ENCODE peak calls at places on chromosome 1, in nine cellular contexts. B is fibroblast of pulmonary artery; W is foreskin keratinocyte; F is progenitor cell of endocrine pancreas; N is astrocyte of the cerebellum; J is nephron progenitor cell; L is ovary; Q is AG10803; G is activated CD8-positive, alpha-beta T cell treated with anti-CD3 and anti-CD28 coated beads for 36 hours. K is an unnamed sample.

GRCh38 chr1:206734499-206735142 is 36.0 kb upstream of the IL19 start:
- DNase-seq in J (peak), N (no peak), B (peak), Q (peak), W (no peak), F (peak), G (peak), L (peak), K (peak)

GRCh38 chr1:111582016-111582415 is 37.6 kb upstream of the RAP1A start:
- DNase-seq in W (no peak), B (no peak), J (no peak), F (no peak), L (no peak), G (no peak), N (no peak), Q (no peak), K (no peak)

GRCh38 chr1:171405391-171405714 is 80.0 kb upstream of the PRRC2C start:
- DNase-seq in Q (no peak), J (no peak), W (no peak), L (no peak), G (no peak), N (no peak), B (no peak), F (no peak), K (no peak)

GRCh38 chr1:121516279-121516967 is 331.6 kb downstream of the SRGAP2C start:
- DNase-seq in Q (no peak), B (no peak), W (no peak), J (no peak), F (no peak), G (peak), L (no peak), N (no peak), K (no peak)

GRCh38 chr1:16153999-16154673 is 1.7 kb downstream of the EPHA2 start:
- DNase-seq in Q (no peak), J (no peak), L (no peak), N (no peak), G (no peak), B (no peak), F (no peak), W (no peak), K (no peak)

GRCh38 chr1:196467230-196467629 is 141.0 kb downstream of the KCNT2 start:
- DNase-seq in W (peak), F (no peak), N (no peak), B (no peak), G (no peak), Q (peak), J (no peak), L (no peak), K (no peak)

GRCh38 chr1:179036844-179037465 is 11.3 kb downstream of the FAM20B start:
- DNase-seq in Q (peak), W (no peak), J (no peak), F (no peak), B (no peak), N (no peak), L (no peak), G (peak), K (peak)

GRCh38 chr1:173122958-173123852 is 72.5 kb upstream of the TNFSF18 start:
- DNase-seq in Q (peak), L (peak), G (no peak), J (no peak), F (no peak), N (peak), B (peak), W (peak), K (no peak)

GRCh38 chr1:172723251-172723650 is 64.3 kb downstream of the FASLG start:
- DNase-seq in J (no peak), N (no peak), G (no peak), Q (peak), W (no peak), L (no peak), B (peak), F (no peak), K (no peak)

GRCh38 chr1:218711884-218712674 is 366.9 kb downstream of the TGFB2 start:
- DNase-seq in N (no peak), B (peak), Q (peak), J (no peak), W (peak), F (no peak), L (no peak), G (no peak), K (no peak)

GRCh38 chr1:40979241-40980067 is at the start of gene CTPS1:
- DNase-seq in W (peak), N (peak), Q (peak), B (peak), L (peak), F (peak), J (peak), G (peak), K (peak)

GRCh38 chr1:45205910-45206721 is at the start of gene ZSWIM5:
- DNase-seq in N (no peak), J (peak), W (no peak), B (peak), G (peak), Q (peak), L (peak), F (peak), K (peak)

GRCh38 chr1:168512864-168513595 is 30.8 kb downstream of the XCL2 start:
- DNase-seq in N (no peak), J (no peak), B (no peak), G (peak), F (no peak), Q (no peak), W (no peak), L (no peak), K (no peak)

GRCh38 chr1:17112076-17112475 is 7.2 kb downstream of the PADI2 start:
- DNase-seq in J (no peak), W (no peak), F (no peak), Q (no peak), L (no peak), N (no peak), G (no peak), B (no peak), K (no peak)

GRCh38 chr1:75908717-75909152 is 23.5 kb downstream of the ASB17 start:
- DNase-seq in Q (peak), G (no peak), L (no peak), W (peak), N (peak), F (no peak), J (peak), B (peak), K (peak)

GRCh38 chr1:55912438-55912837 is 666.9 kb downstream of the PLPP3 start:
- DNase-seq in Q (no peak), L (no peak), G (no peak), W (no peak), N (no peak), B (no peak), J (no peak), F (no peak), K (no peak)

DNA sequence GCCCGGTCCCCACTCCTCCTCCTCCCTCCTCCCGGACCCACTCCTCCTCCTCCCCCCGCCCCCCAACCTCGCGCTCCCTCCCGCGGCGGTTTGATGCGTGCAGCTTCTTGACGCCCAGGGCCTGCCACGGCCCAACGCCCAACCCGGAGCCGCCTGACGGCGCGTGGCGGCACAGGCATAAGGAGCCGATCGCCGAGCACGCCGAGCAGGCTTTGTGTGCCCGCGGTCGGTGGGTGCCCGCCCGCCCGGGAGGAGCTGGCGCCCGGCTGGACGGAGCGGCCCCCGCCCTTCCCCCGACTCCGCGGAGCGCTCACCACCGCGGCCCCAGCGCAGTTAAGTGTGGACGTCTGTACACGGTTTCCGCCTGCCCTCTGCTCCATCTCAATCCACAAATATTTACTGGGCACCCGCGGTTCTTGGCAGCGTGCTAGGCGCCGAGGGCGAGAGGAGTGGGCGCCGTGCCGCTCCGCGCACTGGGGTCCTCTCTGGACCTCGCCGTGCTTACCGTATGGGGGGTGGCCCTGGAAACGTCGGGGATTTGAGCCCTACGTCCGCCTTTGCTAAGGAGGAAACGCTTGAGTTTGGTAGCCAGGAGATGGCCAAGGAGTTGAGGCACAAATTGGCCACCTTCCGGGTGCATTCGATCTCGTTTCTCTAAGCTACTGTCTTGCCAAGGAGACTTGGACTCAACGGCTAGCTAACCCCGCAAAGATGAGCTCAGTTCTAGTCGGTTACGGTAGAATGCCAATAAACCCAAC is 428 bp upstream of the HDGF start:
- DNase-seq in Q (peak), W (peak), N (peak), J (peak), G (peak), F (peak), L (peak), B (peak), K (peak)
- TF ChIP-seq CTCF in Q (peak), W (peak), N (no peak), J (no peak), G (no peak), F (no peak), L (no peak), B (no peak), K (no peak)

GRCh38 chr1:34549199-34549598 is 205.6 kb upstream of the GJB5 start:
- DNase-seq in W (no peak), B (no peak), L (no peak), J (peak), N (no peak), G (peak), F (peak), Q (no peak), K (no peak)

GRCh38 chr1:34547043-34547674 is 207.7 kb upstream of the GJB5 start:
- DNase-seq in B (no peak), L (no peak), W (no peak), G (no peak), J (no peak), Q (peak), N (no peak), F (no peak), K (no peak)
- TF ChIP-seq CTCF in B (no peak), L (no peak), W (peak), G (no peak), J (peak), Q (peak), N (no peak), F (peak), K (no peak)

GRCh38 chr1:210568631-210569030 is 239.9 kb downstream of the HHAT start:
- DNase-seq in B (no peak), G (no peak), Q (no peak), F (no peak), J (no peak), L (no peak), N (no peak), W (no peak), K (no peak)

GRCh38 chr1:210570116-210570515 is 241.4 kb downstream of the HHAT start:
- DNase-seq in G (no peak), B (no peak), W (no peak), J (no peak), N (no peak), Q (no peak), L (no peak), F (no peak), K (no peak)

DNA sequence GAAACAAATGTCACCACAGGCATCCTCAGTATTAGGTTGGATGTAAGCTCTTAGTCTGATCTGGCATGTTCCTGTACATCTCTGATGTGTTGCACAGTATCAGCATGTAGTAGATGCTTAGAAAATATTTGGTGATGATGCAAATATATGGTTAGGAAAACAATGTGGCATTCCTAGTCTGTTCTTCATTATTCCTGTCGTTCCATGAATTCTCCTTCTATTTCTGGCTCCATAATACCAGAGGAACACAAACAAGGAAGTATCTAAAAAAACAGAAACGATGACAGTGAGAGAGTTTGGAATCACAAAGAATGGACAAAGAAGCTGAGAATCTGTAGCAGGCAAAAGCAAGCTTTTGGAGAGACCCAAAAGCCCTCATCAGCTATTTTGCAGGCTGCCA is 236.6 kb downstream of the HHAT start:
- DNase-seq in B (no peak), L (no peak), Q (peak), W (no peak), J (no peak), F (no peak), G (no peak), N (no peak), K (no peak)
- TF ChIP-seq CTCF in B (no peak), L (no peak), Q (no peak), W (no peak), J (no peak), F (no peak), G (no peak), N (no peak), K (no peak)

GRCh38 chr1:229002451-229002960 is 267.2 kb downstream of the RHOU start:
- DNase-seq in J (no peak), W (no peak), L (no peak), G (no peak), N (no peak), Q (no peak), B (no peak), F (no peak), K (no peak)
- TF ChIP-seq CTCF in J (no peak), W (no peak), L (no peak), G (no peak), N (no peak), Q (no peak), B (no peak), F (no peak), K (no peak)

DNA sequence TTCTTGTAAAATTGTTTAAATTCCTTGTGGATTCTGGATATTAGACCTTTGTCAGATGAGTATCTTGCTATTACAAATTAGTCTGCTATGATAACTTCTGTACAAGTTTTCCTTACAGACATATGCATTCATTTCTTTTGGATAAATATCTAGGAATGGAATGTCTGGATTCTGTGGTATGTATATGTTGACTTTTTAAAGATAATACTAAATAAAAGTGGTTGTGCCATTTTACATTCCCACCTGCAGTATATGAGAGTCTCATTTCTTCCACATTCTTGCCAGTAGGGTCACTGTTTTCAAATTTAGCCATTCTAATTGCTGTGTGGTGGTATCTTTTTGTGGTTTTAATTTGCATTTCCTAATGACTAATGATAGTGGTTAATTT is 53.9 kb downstream of the SYDE2 start:
- DNase-seq in G (no peak), F (no peak), Q (peak), B (peak), L (no peak), N (no peak), W (peak), J (no peak), K (no peak)
- TF ChIP-seq CTCF in G (no peak), F (peak), Q (peak), B (peak), L (no peak), N (no peak), W (peak), J (no peak), K (no peak)

GRCh38 chr1:63014267-63014666 is 230.3 kb downstream of the ATG4C start:
- DNase-seq in J (no peak), B (no peak), Q (no peak), W (no peak), L (no peak), N (no peak), G (no peak), F (no peak), K (no peak)

GRCh38 chr1:63012339-63012738 is 228.4 kb downstream of the ATG4C start:
- DNase-seq in B (peak), G (no peak), J (no peak), N (no peak), L (peak), F (no peak), W (no peak), Q (peak), K (no peak)

GRCh38 chr1:63005812-63006211 is 221.9 kb downstream of the ATG4C start:
- DNase-seq in B (no peak), N (no peak), L (no peak), J (no peak), Q (no peak), G (no peak), W (no peak), F (no peak), K (no peak)

DNA sequence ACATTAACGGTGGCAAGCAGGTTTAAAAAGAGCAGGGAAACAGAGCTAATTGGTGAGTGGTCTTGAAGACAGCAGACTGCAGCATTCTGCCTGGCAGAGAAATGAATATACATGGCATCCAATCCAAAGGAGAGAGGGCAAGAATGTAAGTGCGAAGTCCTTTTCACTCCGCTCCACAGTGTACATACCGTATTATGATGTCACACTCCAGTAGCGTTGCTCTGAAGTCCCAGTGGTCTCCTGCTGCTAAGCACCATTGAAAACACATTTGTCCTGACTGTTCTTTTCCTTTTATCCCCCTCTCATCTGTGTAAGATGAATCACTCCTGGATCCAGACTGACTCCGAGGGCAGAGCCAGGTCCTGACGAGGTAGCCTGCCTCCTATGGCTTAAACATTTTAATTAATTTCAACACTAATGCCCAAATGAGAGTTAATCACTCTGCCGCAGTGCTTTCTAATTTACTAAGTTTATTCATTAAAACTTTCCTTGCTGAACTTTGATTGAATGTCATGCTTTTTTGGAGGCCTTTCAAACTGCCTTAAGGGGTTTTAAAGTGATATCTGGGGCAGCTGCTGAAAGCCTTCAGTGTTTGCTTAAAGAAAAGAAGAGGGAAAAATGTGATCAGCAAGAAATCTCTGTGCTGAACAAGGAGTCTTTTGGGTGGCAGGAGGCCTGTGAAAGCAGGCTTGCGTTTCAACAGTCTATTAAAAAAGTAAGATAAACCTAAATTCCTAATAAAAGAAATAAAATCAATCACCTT is 227.1 kb downstream of the ATG4C start:
- DNase-seq in B (no peak), Q (no peak), J (no peak), F (no peak), G (no peak), W (no peak), N (peak), L (no peak), K (no peak)
- TF ChIP-seq CTCF in B (no peak), Q (no peak), J (no peak), F (no peak), G (no peak), W (no peak), N (no peak), L (no peak), K (no peak)

GRCh38 chr1:161054805-161055204 is 9.0 kb upstream of the USF1 start:
- DNase-seq in W (no peak), F (no peak), J (no peak), B (no peak), L (no peak), Q (no peak), G (no peak), N (no peak), K (no peak)
- TF ChIP-seq CTCF in W (no peak), F (no peak), J (no peak), B (no peak), L (no peak), Q (no peak), G (no peak), N (no peak), K (no peak)